ENCODE peak calls at places on chromosomes 1 and 21, in ten cellular contexts. One of them, this sample, is unnamed.

GRCh38 chr1:90046635-90047034 is 51.7 kb downstream of the ZNF326 start:
- DNase-seq in upper lobe of right lung: no peak
- DNase-seq in heart right ventricle: no peak
- DNase-seq in adipocyte: no peak
- DNase-seq in mesenchymal stem cell: no peak
- DNase-seq in esophagus muscularis mucosa: no peak
- DNase-seq in GM23338: peak; percentile 13
- DNase-seq in fibroblast of pulmonary artery: no peak
- DNase-seq in cardiac muscle cell: no peak
- DNase-seq in heart left ventricle: no peak
- DNase-seq in this sample: no peak

GRCh38 chr1:236100799-236101198 is 35.9 kb upstream of the NID1 start:
- DNase-seq in upper lobe of right lung: no peak
- DNase-seq in heart right ventricle: no peak
- DNase-seq in adipocyte: no peak
- DNase-seq in mesenchymal stem cell: no peak
- DNase-seq in esophagus muscularis mucosa: no peak
- DNase-seq in GM23338: no peak
- DNase-seq in fibroblast of pulmonary artery: no peak
- DNase-seq in cardiac muscle cell: no peak
- DNase-seq in heart left ventricle: no peak
- DNase-seq in this sample: no peak

GRCh38 chr21:41615613-41616012 is 107.7 kb upstream of the TMPRSS2 start:
- DNase-seq in upper lobe of right lung: no peak
- DNase-seq in heart right ventricle: no peak
- DNase-seq in adipocyte: peak; percentile 97
- DNase-seq in mesenchymal stem cell: no peak
- DNase-seq in esophagus muscularis mucosa: no peak
- DNase-seq in GM23338: no peak
- DNase-seq in fibroblast of pulmonary artery: peak; percentile 97
- DNase-seq in cardiac muscle cell: peak; percentile 98
- DNase-seq in heart left ventricle: no peak
- DNase-seq in this sample: no peak

GRCh38 chr1:230550428-230550827 is 91.9 kb upstream of the COG2 start:
- DNase-seq in upper lobe of right lung: no peak
- DNase-seq in heart right ventricle: no peak
- DNase-seq in adipocyte: no peak
- DNase-seq in mesenchymal stem cell: peak; percentile 24
- DNase-seq in esophagus muscularis mucosa: peak; percentile 57
- DNase-seq in GM23338: no peak
- DNase-seq in fibroblast of pulmonary artery: no peak
- DNase-seq in cardiac muscle cell: peak; percentile 3
- DNase-seq in heart left ventricle: no peak
- DNase-seq in this sample: no peak

GRCh38 chr1:228141871-228142615 is 2.0 kb downstream of the GUK1 start:
- DNase-seq in upper lobe of right lung: no peak
- DNase-seq in heart right ventricle: no peak
- DNase-seq in adipocyte: no peak
- DNase-seq in mesenchymal stem cell: peak; percentile 14
- DNase-seq in esophagus muscularis mucosa: no peak
- DNase-seq in GM23338: no peak
- DNase-seq in fibroblast of pulmonary artery: no peak
- DNase-seq in cardiac muscle cell: no peak
- DNase-seq in heart left ventricle: peak; percentile 33
- DNase-seq in this sample: peak; percentile 66

GRCh38 chr1:221794079-221794670 is 52.3 kb upstream of the DUSP10 start:
- DNase-seq in upper lobe of right lung: no peak
- DNase-seq in heart right ventricle: no peak
- DNase-seq in adipocyte: peak; percentile 6
- DNase-seq in mesenchymal stem cell: no peak
- DNase-seq in esophagus muscularis mucosa: no peak
- DNase-seq in GM23338: no peak
- DNase-seq in fibroblast of pulmonary artery: peak; percentile 52
- DNase-seq in cardiac muscle cell: no peak
- DNase-seq in heart left ventricle: no peak
- DNase-seq in this sample: no peak

GRCh38 chr1:98179159-98179558 is 258.3 kb upstream of the DPYD start:
- DNase-seq in upper lobe of right lung: no peak
- DNase-seq in heart right ventricle: no peak
- DNase-seq in adipocyte: no peak
- DNase-seq in mesenchymal stem cell: no peak
- DNase-seq in esophagus muscularis mucosa: no peak
- DNase-seq in GM23338: no peak
- DNase-seq in fibroblast of pulmonary artery: no peak
- DNase-seq in cardiac muscle cell: no peak
- DNase-seq in heart left ventricle: no peak
- DNase-seq in this sample: no peak

GRCh38 chr1:66564250-66564649 is 30.3 kb downstream of the SGIP1 start:
- DNase-seq in upper lobe of right lung: no peak
- DNase-seq in heart right ventricle: no peak
- DNase-seq in adipocyte: peak; percentile 96
- DNase-seq in mesenchymal stem cell: peak; percentile 100
- DNase-seq in esophagus muscularis mucosa: no peak
- DNase-seq in GM23338: no peak
- DNase-seq in fibroblast of pulmonary artery: peak; percentile 99
- DNase-seq in cardiac muscle cell: peak; percentile 97
- DNase-seq in heart left ventricle: no peak
- DNase-seq in this sample: no peak

GRCh38 chr1:50976890-50977574 is 7.0 kb downstream of the CDKN2C start:
- DNase-seq in upper lobe of right lung: peak; percentile 58
- DNase-seq in heart right ventricle: peak; percentile 45
- DNase-seq in adipocyte: peak; percentile 78
- DNase-seq in mesenchymal stem cell: peak; percentile 49
- DNase-seq in esophagus muscularis mucosa: peak; percentile 92
- DNase-seq in GM23338: peak; percentile 50
- DNase-seq in fibroblast of pulmonary artery: peak; percentile 40
- DNase-seq in cardiac muscle cell: peak; percentile 58
- DNase-seq in heart left ventricle: peak; percentile 45
- DNase-seq in this sample: peak; percentile 73

GRCh38 chr1:163870666-163871065 is 548.9 kb downstream of the NUF2 start:
- DNase-seq in upper lobe of right lung: no peak
- DNase-seq in heart right ventricle: no peak
- DNase-seq in adipocyte: peak; percentile 60
- DNase-seq in mesenchymal stem cell: no peak
- DNase-seq in esophagus muscularis mucosa: no peak
- DNase-seq in GM23338: no peak
- DNase-seq in fibroblast of pulmonary artery: peak; percentile 29
- DNase-seq in cardiac muscle cell: peak; percentile 46
- DNase-seq in heart left ventricle: no peak
- DNase-seq in this sample: no peak

GRCh38 chr1:60620107-60620506 is 462.3 kb upstream of the NFIA start:
- DNase-seq in upper lobe of right lung: no peak
- DNase-seq in heart right ventricle: no peak
- DNase-seq in adipocyte: no peak
- DNase-seq in mesenchymal stem cell: no peak
- DNase-seq in esophagus muscularis mucosa: no peak
- DNase-seq in GM23338: no peak
- DNase-seq in fibroblast of pulmonary artery: no peak
- DNase-seq in cardiac muscle cell: no peak
- DNase-seq in heart left ventricle: peak; percentile 29
- DNase-seq in this sample: no peak

GRCh38 chr1:7885513-7886298 is 32.8 kb upstream of the UTS2 start:
- DNase-seq in upper lobe of right lung: peak; percentile 95
- DNase-seq in heart right ventricle: no peak
- DNase-seq in adipocyte: no peak
- DNase-seq in mesenchymal stem cell: no peak
- DNase-seq in esophagus muscularis mucosa: no peak
- DNase-seq in GM23338: peak; percentile 98
- DNase-seq in fibroblast of pulmonary artery: no peak
- DNase-seq in cardiac muscle cell: no peak
- DNase-seq in heart left ventricle: no peak
- DNase-seq in this sample: no peak

GRCh38 chr1:115299266-115299665 is 38.8 kb downstream of the NGF start:
- DNase-seq in upper lobe of right lung: no peak
- DNase-seq in heart right ventricle: no peak
- DNase-seq in adipocyte: no peak
- DNase-seq in mesenchymal stem cell: no peak
- DNase-seq in esophagus muscularis mucosa: no peak
- DNase-seq in GM23338: peak; percentile 22
- DNase-seq in fibroblast of pulmonary artery: no peak
- DNase-seq in cardiac muscle cell: no peak
- DNase-seq in heart left ventricle: no peak
- DNase-seq in this sample: no peak

GRCh38 chr1:109161836-109162606 is 48.1 kb downstream of the ELAPOR1 start:
- DNase-seq in upper lobe of right lung: peak; percentile 73
- DNase-seq in heart right ventricle: no peak
- DNase-seq in adipocyte: peak; percentile 94
- DNase-seq in mesenchymal stem cell: peak; percentile 93
- DNase-seq in esophagus muscularis mucosa: no peak
- DNase-seq in GM23338: peak; percentile 39
- DNase-seq in fibroblast of pulmonary artery: peak; percentile 88
- DNase-seq in cardiac muscle cell: peak; percentile 91
- DNase-seq in heart left ventricle: no peak
- DNase-seq in this sample: peak; percentile 41

GRCh38 chr1:11690669-11691301 is 725 bp upstream of the DRAXIN start:
- DNase-seq in upper lobe of right lung: no peak
- DNase-seq in heart right ventricle: no peak
- DNase-seq in adipocyte: no peak
- DNase-seq in mesenchymal stem cell: no peak
- DNase-seq in esophagus muscularis mucosa: no peak
- DNase-seq in GM23338: peak; percentile 76
- DNase-seq in fibroblast of pulmonary artery: no peak
- DNase-seq in cardiac muscle cell: no peak
- DNase-seq in heart left ventricle: no peak
- DNase-seq in this sample: no peak

GRCh38 chr1:11691302-11691914 is at the start of gene DRAXIN:
- DNase-seq in upper lobe of right lung: no peak
- DNase-seq in heart right ventricle: no peak
- DNase-seq in adipocyte: peak; percentile 25
- DNase-seq in mesenchymal stem cell: no peak
- DNase-seq in esophagus muscularis mucosa: no peak
- DNase-seq in GM23338: peak; percentile 89
- DNase-seq in fibroblast of pulmonary artery: no peak
- DNase-seq in cardiac muscle cell: no peak
- DNase-seq in heart left ventricle: no peak
- DNase-seq in this sample: no peak

GRCh38 chr1:11693917-11694316 is 2.4 kb downstream of the DRAXIN start:
- DNase-seq in upper lobe of right lung: no peak
- DNase-seq in heart right ventricle: no peak
- DNase-seq in adipocyte: no peak
- DNase-seq in mesenchymal stem cell: no peak
- DNase-seq in esophagus muscularis mucosa: no peak
- DNase-seq in GM23338: no peak
- DNase-seq in fibroblast of pulmonary artery: no peak
- DNase-seq in cardiac muscle cell: no peak
- DNase-seq in heart left ventricle: no peak
- DNase-seq in this sample: no peak

GRCh38 chr1:11692899-11693590 is 1.5 kb downstream of the DRAXIN start:
- DNase-seq in upper lobe of right lung: no peak
- DNase-seq in heart right ventricle: no peak
- DNase-seq in adipocyte: peak; percentile 64
- DNase-seq in mesenchymal stem cell: peak; percentile 18
- DNase-seq in esophagus muscularis mucosa: no peak
- DNase-seq in GM23338: no peak
- DNase-seq in fibroblast of pulmonary artery: peak; percentile 62
- DNase-seq in cardiac muscle cell: peak; percentile 72
- DNase-seq in heart left ventricle: no peak
- DNase-seq in this sample: no peak

GRCh38 chr1:11691928-11692711 is 610 bp downstream of the DRAXIN start:
- DNase-seq in upper lobe of right lung: no peak
- DNase-seq in heart right ventricle: no peak
- DNase-seq in adipocyte: no peak
- DNase-seq in mesenchymal stem cell: no peak
- DNase-seq in esophagus muscularis mucosa: no peak
- DNase-seq in GM23338: peak; percentile 52
- DNase-seq in fibroblast of pulmonary artery: no peak
- DNase-seq in cardiac muscle cell: no peak
- DNase-seq in heart left ventricle: no peak
- DNase-seq in this sample: no peak
- H3K4me3 ChIP-seq in upper lobe of right lung: no peak overlapping the region
- H3K4me3 ChIP-seq in heart right ventricle: no peak overlapping the region
- H3K4me3 ChIP-seq in adipocyte: no peak overlapping the region
- H3K4me3 ChIP-seq in mesenchymal stem cell: no peak overlapping the region
- H3K4me3 ChIP-seq in esophagus muscularis mucosa: peak overlapping the region; percentile 47
- H3K4me3 ChIP-seq in GM23338: peak overlapping the region; percentile 94
- H3K4me3 ChIP-seq in fibroblast of pulmonary artery: no peak overlapping the region
- H3K4me3 ChIP-seq in cardiac muscle cell: peak overlapping the region; percentile 58
- H3K4me3 ChIP-seq in heart left ventricle: peak overlapping the region; percentile 43
- H3K4me3 ChIP-seq in this sample: no peak overlapping the region

DNA sequence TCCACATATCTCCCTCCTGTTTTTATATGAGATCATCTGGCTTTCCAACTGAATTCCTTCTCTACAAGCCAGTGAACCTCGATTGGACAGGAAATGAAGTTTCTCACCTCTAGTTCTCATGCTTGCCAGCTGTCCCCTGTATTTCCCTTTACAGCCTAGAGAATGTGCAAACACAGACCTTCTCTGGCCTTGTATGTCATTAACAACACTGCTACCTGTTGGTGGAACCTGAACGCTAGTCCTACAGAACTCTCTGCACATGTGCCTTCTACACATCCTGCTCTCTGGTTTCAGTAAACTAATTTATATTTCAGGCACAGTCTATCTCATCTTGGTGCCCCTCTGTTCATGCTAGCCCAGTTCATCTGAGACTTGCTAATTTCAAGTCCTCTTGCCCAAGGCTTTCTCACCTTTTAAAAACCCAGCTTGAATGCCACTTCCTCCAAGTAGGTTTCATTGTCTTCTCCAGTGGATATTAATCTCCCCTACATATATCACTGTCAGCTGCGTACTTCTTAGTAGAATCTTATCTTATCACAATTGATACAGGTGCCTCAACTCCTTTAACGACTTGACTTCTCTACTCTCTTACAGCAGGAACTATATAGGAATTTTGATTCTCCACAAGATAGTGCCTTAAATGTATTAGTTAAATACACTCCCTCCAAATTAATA is 549.9 kb downstream of the PLPP3 start:
- DNase-seq in upper lobe of right lung: no peak
- DNase-seq in heart right ventricle: no peak
- DNase-seq in adipocyte: no peak
- DNase-seq in mesenchymal stem cell: no peak
- DNase-seq in esophagus muscularis mucosa: no peak
- DNase-seq in GM23338: peak; percentile 2
- DNase-seq in fibroblast of pulmonary artery: no peak
- DNase-seq in cardiac muscle cell: no peak
- DNase-seq in heart left ventricle: no peak
- DNase-seq in this sample: no peak
- H3K4me3 ChIP-seq in upper lobe of right lung: no peak overlapping the region
- H3K4me3 ChIP-seq in heart right ventricle: no peak overlapping the region
- H3K4me3 ChIP-seq in adipocyte: no peak overlapping the region
- H3K4me3 ChIP-seq in mesenchymal stem cell: no peak overlapping the region
- H3K4me3 ChIP-seq in esophagus muscularis mucosa: no peak overlapping the region
- H3K4me3 ChIP-seq in GM23338: no peak overlapping the region
- H3K4me3 ChIP-seq in fibroblast of pulmonary artery: no peak overlapping the region
- H3K4me3 ChIP-seq in cardiac muscle cell: no peak overlapping the region
- H3K4me3 ChIP-seq in heart left ventricle: no peak overlapping the region
- H3K4me3 ChIP-seq in this sample: no peak overlapping the region

GRCh38 chr21:45473496-45474322 is 68.5 kb downstream of the SLC19A1 start:
- DNase-seq in upper lobe of right lung: no peak
- DNase-seq in heart right ventricle: no peak
- DNase-seq in adipocyte: no peak
- DNase-seq in mesenchymal stem cell: peak; percentile 33
- DNase-seq in esophagus muscularis mucosa: no peak
- DNase-seq in GM23338: no peak
- DNase-seq in fibroblast of pulmonary artery: no peak
- DNase-seq in cardiac muscle cell: no peak
- DNase-seq in heart left ventricle: no peak
- DNase-seq in this sample: no peak
- H3K4me3 ChIP-seq in upper lobe of right lung: no peak overlapping the region
- H3K4me3 ChIP-seq in heart right ventricle: no peak overlapping the region
- H3K4me3 ChIP-seq in adipocyte: no peak overlapping the region
- H3K4me3 ChIP-seq in mesenchymal stem cell: no peak overlapping the region
- H3K4me3 ChIP-seq in esophagus muscularis mucosa: no peak overlapping the region
- H3K4me3 ChIP-seq in GM23338: no peak overlapping the region
- H3K4me3 ChIP-seq in fibroblast of pulmonary artery: no peak overlapping the region
- H3K4me3 ChIP-seq in cardiac muscle cell: no peak overlapping the region
- H3K4me3 ChIP-seq in heart left ventricle: no peak overlapping the region
- H3K4me3 ChIP-seq in this sample: no peak overlapping the region

GRCh38 chr1:63559357-63559756 is 33.9 kb upstream of the PGM1 start:
- DNase-seq in upper lobe of right lung: no peak
- DNase-seq in heart right ventricle: no peak
- DNase-seq in adipocyte: no peak
- DNase-seq in mesenchymal stem cell: no peak
- DNase-seq in esophagus muscularis mucosa: no peak
- DNase-seq in GM23338: no peak
- DNase-seq in fibroblast of pulmonary artery: no peak
- DNase-seq in cardiac muscle cell: no peak
- DNase-seq in heart left ventricle: no peak
- DNase-seq in this sample: no peak
- H3K4me3 ChIP-seq in upper lobe of right lung: no peak overlapping the region
- H3K4me3 ChIP-seq in heart right ventricle: no peak overlapping the region
- H3K4me3 ChIP-seq in adipocyte: no peak overlapping the region
- H3K4me3 ChIP-seq in mesenchymal stem cell: no peak overlapping the region
- H3K4me3 ChIP-seq in esophagus muscularis mucosa: no peak overlapping the region
- H3K4me3 ChIP-seq in GM23338: no peak overlapping the region
- H3K4me3 ChIP-seq in fibroblast of pulmonary artery: no peak overlapping the region
- H3K4me3 ChIP-seq in cardiac muscle cell: no peak overlapping the region
- H3K4me3 ChIP-seq in heart left ventricle: no peak overlapping the region
- H3K4me3 ChIP-seq in this sample: no peak overlapping the region

This sample was measured in tibial artery.